ENCODE peak calls at places on chromosomes 4 and X, in eight cellular contexts. One of them, this sample, is unnamed.

GRCh38 chr4:11393551-11393950 is 35.1 kb downstream of the HS3ST1 start:
- DNase-seq in hepatocyte: no peak
- DNase-seq in bronchial epithelial cell: no peak
- DNase-seq in AG04450: no peak
- DNase-seq in heart left ventricle: no peak
- DNase-seq in adrenal gland: no peak
- DNase-seq in colonic mucosa: no peak
- DNase-seq in left ventricle myocardium inferior: no peak
- DNase-seq in this sample: no peak

GRCh38 chrX:2391869-2392606 is 108.7 kb downstream of the DHRSX start:
- DNase-seq in hepatocyte: peak; percentile 81
- DNase-seq in bronchial epithelial cell: peak; percentile 96
- DNase-seq in AG04450: peak; percentile 52
- DNase-seq in heart left ventricle: no peak
- DNase-seq in adrenal gland: peak; percentile 81
- DNase-seq in colonic mucosa: no peak
- DNase-seq in left ventricle myocardium inferior: no peak
- DNase-seq in this sample: peak; percentile 83

GRCh38 chr4:101271516-101271915 is 75.8 kb downstream of the PPP3CA start:
- DNase-seq in hepatocyte: no peak
- DNase-seq in bronchial epithelial cell: no peak
- DNase-seq in AG04450: no peak
- DNase-seq in heart left ventricle: no peak
- DNase-seq in adrenal gland: no peak
- DNase-seq in colonic mucosa: no peak
- DNase-seq in left ventricle myocardium inferior: no peak
- DNase-seq in this sample: no peak

GRCh38 chrX:119240356-119240755 is 4.3 kb downstream of the PGRMC1 start:
- DNase-seq in hepatocyte: no peak
- DNase-seq in bronchial epithelial cell: no peak
- DNase-seq in AG04450: no peak
- DNase-seq in heart left ventricle: no peak
- DNase-seq in adrenal gland: peak; percentile 20
- DNase-seq in colonic mucosa: no peak
- DNase-seq in left ventricle myocardium inferior: no peak
- DNase-seq in this sample: no peak

GRCh38 chr4:70993181-70994068 is at the start of gene DCK:
- DNase-seq in hepatocyte: peak; percentile 95
- DNase-seq in bronchial epithelial cell: peak; percentile 69
- DNase-seq in AG04450: peak; percentile 73
- DNase-seq in heart left ventricle: peak; percentile 95
- DNase-seq in adrenal gland: peak; percentile 89
- DNase-seq in colonic mucosa: peak; percentile 94
- DNase-seq in left ventricle myocardium inferior: peak; percentile 92
- DNase-seq in this sample: no peak

GRCh38 chrX:129842510-129843208 is 1.0 kb downstream of the ZDHHC9 start:
- DNase-seq in hepatocyte: peak; percentile 58
- DNase-seq in bronchial epithelial cell: peak; percentile 46
- DNase-seq in AG04450: no peak
- DNase-seq in heart left ventricle: peak; percentile 26
- DNase-seq in adrenal gland: peak; percentile 16
- DNase-seq in colonic mucosa: peak; percentile 70
- DNase-seq in left ventricle myocardium inferior: peak; percentile 18
- DNase-seq in this sample: no peak

GRCh38 chr4:112411781-112412281 is 104.1 kb downstream of the NEUROG2 start:
- DNase-seq in hepatocyte: no peak
- DNase-seq in bronchial epithelial cell: no peak
- DNase-seq in AG04450: no peak
- DNase-seq in heart left ventricle: peak; percentile 34
- DNase-seq in adrenal gland: no peak
- DNase-seq in colonic mucosa: no peak
- DNase-seq in left ventricle myocardium inferior: no peak
- DNase-seq in this sample: no peak

GRCh38 chrX:97984641-97985040 is 1100.9 kb downstream of the RPA4 start:
- DNase-seq in hepatocyte: no peak
- DNase-seq in bronchial epithelial cell: peak; percentile 85
- DNase-seq in AG04450: no peak
- DNase-seq in heart left ventricle: no peak
- DNase-seq in adrenal gland: no peak
- DNase-seq in colonic mucosa: no peak
- DNase-seq in left ventricle myocardium inferior: no peak
- DNase-seq in this sample: no peak

GRCh38 chr4:26298198-26298950 is 22.4 kb upstream of the RBPJ start:
- DNase-seq in hepatocyte: no peak
- DNase-seq in bronchial epithelial cell: no peak
- DNase-seq in AG04450: peak; percentile 58
- DNase-seq in heart left ventricle: no peak
- DNase-seq in adrenal gland: no peak
- DNase-seq in colonic mucosa: no peak
- DNase-seq in left ventricle myocardium inferior: no peak
- DNase-seq in this sample: no peak

GRCh38 chr4:101885574-101885973 is 95.0 kb downstream of the BANK1 start:
- DNase-seq in hepatocyte: peak; percentile 26
- DNase-seq in bronchial epithelial cell: peak; percentile 86
- DNase-seq in AG04450: no peak
- DNase-seq in heart left ventricle: no peak
- DNase-seq in adrenal gland: no peak
- DNase-seq in colonic mucosa: no peak
- DNase-seq in left ventricle myocardium inferior: no peak
- DNase-seq in this sample: no peak

GRCh38 chrX:68896581-68896980 is 67.8 kb downstream of the EFNB1 start:
- DNase-seq in hepatocyte: no peak
- DNase-seq in bronchial epithelial cell: no peak
- DNase-seq in AG04450: no peak
- DNase-seq in heart left ventricle: no peak
- DNase-seq in adrenal gland: no peak
- DNase-seq in colonic mucosa: no peak
- DNase-seq in left ventricle myocardium inferior: no peak
- DNase-seq in this sample: no peak

GRCh38 chrX:68894142-68894512 is 65.3 kb downstream of the EFNB1 start:
- DNase-seq in hepatocyte: no peak
- DNase-seq in bronchial epithelial cell: no peak
- DNase-seq in AG04450: no peak
- DNase-seq in heart left ventricle: peak; percentile 45
- DNase-seq in adrenal gland: no peak
- DNase-seq in colonic mucosa: no peak
- DNase-seq in left ventricle myocardium inferior: no peak
- DNase-seq in this sample: no peak

GRCh38 chrX:68892651-68893050 is 63.8 kb downstream of the EFNB1 start:
- DNase-seq in hepatocyte: no peak
- DNase-seq in bronchial epithelial cell: no peak
- DNase-seq in AG04450: no peak
- DNase-seq in heart left ventricle: no peak
- DNase-seq in adrenal gland: no peak
- DNase-seq in colonic mucosa: no peak
- DNase-seq in left ventricle myocardium inferior: no peak
- DNase-seq in this sample: no peak

GRCh38 chrX:68895339-68896250 is 66.8 kb downstream of the EFNB1 start:
- DNase-seq in hepatocyte: peak; percentile 73
- DNase-seq in bronchial epithelial cell: peak; percentile 74
- DNase-seq in AG04450: peak; percentile 13
- DNase-seq in heart left ventricle: peak; percentile 78
- DNase-seq in adrenal gland: peak; percentile 44
- DNase-seq in colonic mucosa: peak; percentile 66
- DNase-seq in left ventricle myocardium inferior: no peak
- DNase-seq in this sample: peak; percentile 52

DNA sequence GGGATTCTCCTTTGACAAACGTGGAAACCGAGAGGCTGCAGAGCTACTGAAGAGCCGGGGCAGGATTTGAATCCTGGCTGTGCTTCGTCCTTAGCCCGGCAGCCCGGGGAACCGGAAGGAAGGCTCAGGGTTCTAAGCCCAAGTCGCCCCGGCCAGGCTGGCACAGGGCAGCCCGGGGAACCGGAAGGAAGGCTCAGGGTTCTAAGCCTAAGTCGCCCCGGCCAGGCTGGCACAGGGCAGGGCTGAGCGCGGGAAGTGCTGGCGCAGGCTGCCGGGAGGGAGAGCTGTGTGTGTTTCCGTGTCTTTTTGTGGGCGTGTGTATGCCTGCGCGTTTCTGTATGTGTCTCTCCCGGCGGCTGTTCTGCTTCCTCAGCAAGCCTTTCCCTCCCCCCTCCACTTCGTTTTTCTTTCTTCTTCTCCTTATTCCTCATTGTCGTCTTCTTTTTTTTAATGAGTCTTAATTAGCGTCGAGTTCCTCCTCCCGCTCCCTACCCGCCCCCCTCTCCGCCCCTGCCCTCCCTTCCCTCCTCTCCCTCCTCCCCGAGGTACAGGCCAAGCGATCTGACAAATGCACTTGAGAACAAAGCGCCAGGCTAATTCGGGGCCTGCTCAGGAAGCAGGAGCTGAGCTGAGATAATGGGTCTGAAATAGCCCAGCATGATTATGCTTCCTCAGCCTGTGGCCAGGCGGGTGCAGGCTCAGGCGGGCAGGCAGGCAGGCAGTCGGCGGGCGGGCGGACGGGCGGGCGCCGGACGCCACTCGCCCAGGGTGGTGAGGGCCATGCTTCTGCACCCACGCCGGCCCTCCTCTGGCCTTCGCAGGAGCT is 65.9 kb downstream of the EFNB1 start:
- DNase-seq in hepatocyte: peak; percentile 60
- DNase-seq in bronchial epithelial cell: peak; percentile 62
- DNase-seq in AG04450: no peak
- DNase-seq in heart left ventricle: peak; percentile 84
- DNase-seq in adrenal gland: peak; percentile 42
- DNase-seq in colonic mucosa: peak; percentile 70
- DNase-seq in left ventricle myocardium inferior: peak; percentile 62
- DNase-seq in this sample: no peak
- H3K4me3 ChIP-seq in hepatocyte: no peak overlapping the region
- H3K4me3 ChIP-seq in bronchial epithelial cell: no peak overlapping the region
- H3K4me3 ChIP-seq in AG04450: no peak overlapping the region
- H3K4me3 ChIP-seq in heart left ventricle: peak overlapping the region; percentile 42
- H3K4me3 ChIP-seq in adrenal gland: no peak overlapping the region
- H3K4me3 ChIP-seq in colonic mucosa: peak overlapping the region; percentile 1
- H3K4me3 ChIP-seq in left ventricle myocardium inferior: peak overlapping the region; percentile 52
- H3K4me3 ChIP-seq in this sample: peak overlapping the region; percentile 23

GRCh38 chr4:157050561-157050960 is 25.4 kb upstream of the GLRB start:
- DNase-seq in hepatocyte: no peak
- DNase-seq in bronchial epithelial cell: no peak
- DNase-seq in AG04450: no peak
- DNase-seq in heart left ventricle: no peak
- DNase-seq in adrenal gland: no peak
- DNase-seq in colonic mucosa: no peak
- DNase-seq in left ventricle myocardium inferior: no peak
- DNase-seq in this sample: no peak
- TF ChIP-seq CTCF in hepatocyte: no peak
- TF ChIP-seq CTCF in bronchial epithelial cell: no peak
- TF ChIP-seq CTCF in AG04450: no peak
- TF ChIP-seq CTCF in heart left ventricle: no peak
- TF ChIP-seq CTCF in adrenal gland: no peak
- TF ChIP-seq CTCF in colonic mucosa: no peak
- TF ChIP-seq CTCF in left ventricle myocardium inferior: no peak
- TF ChIP-seq CTCF in this sample: no peak

DNA sequence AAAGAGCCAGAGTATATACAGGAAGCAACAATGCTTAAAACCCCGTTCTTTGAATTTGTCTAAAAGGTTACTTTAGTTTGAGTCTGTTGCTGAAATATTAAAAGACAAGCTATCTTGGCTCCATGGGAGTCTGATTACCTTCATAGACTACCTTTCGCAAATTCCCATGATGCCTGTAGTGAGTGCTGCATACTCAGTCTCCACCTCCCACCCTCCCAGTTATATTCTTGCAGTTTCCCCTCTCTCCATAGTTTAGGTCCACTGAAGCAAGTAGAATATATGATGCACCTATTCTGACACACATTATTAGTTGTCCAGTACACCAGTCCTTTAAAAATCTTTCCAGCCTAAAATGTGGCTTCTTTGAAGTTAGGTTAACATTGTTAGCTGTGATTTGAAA is 2.4 kb downstream of the CNKSR2 start:
- DNase-seq in hepatocyte: no peak
- DNase-seq in bronchial epithelial cell: no peak
- DNase-seq in AG04450: no peak
- DNase-seq in heart left ventricle: no peak
- DNase-seq in adrenal gland: no peak
- DNase-seq in colonic mucosa: no peak
- DNase-seq in left ventricle myocardium inferior: no peak
- DNase-seq in this sample: no peak
- H3K4me3 ChIP-seq in hepatocyte: no peak overlapping the region
- H3K4me3 ChIP-seq in bronchial epithelial cell: no peak overlapping the region
- H3K4me3 ChIP-seq in AG04450: no peak overlapping the region
- H3K4me3 ChIP-seq in heart left ventricle: no peak overlapping the region
- H3K4me3 ChIP-seq in adrenal gland: no peak overlapping the region
- H3K4me3 ChIP-seq in colonic mucosa: no peak overlapping the region
- H3K4me3 ChIP-seq in left ventricle myocardium inferior: no peak overlapping the region
- H3K4me3 ChIP-seq in this sample: no peak overlapping the region

GRCh38 chr4:189087981-189088380 is 852.7 kb upstream of the FRG1 start:
- DNase-seq in hepatocyte: no peak
- DNase-seq in bronchial epithelial cell: no peak
- DNase-seq in AG04450: no peak
- DNase-seq in heart left ventricle: no peak
- DNase-seq in adrenal gland: no peak
- DNase-seq in colonic mucosa: no peak
- DNase-seq in left ventricle myocardium inferior: no peak
- DNase-seq in this sample: peak; percentile 38

GRCh38 chr4:189088783-189089182 is 851.9 kb upstream of the FRG1 start:
- DNase-seq in hepatocyte: no peak
- DNase-seq in bronchial epithelial cell: no peak
- DNase-seq in AG04450: peak; percentile 36
- DNase-seq in heart left ventricle: no peak
- DNase-seq in adrenal gland: no peak
- DNase-seq in colonic mucosa: no peak
- DNase-seq in left ventricle myocardium inferior: no peak
- DNase-seq in this sample: no peak

GRCh38 chr4:189084671-189085070 is 856.0 kb upstream of the FRG1 start:
- DNase-seq in hepatocyte: no peak
- DNase-seq in bronchial epithelial cell: no peak
- DNase-seq in AG04450: no peak
- DNase-seq in heart left ventricle: no peak
- DNase-seq in adrenal gland: no peak
- DNase-seq in colonic mucosa: no peak
- DNase-seq in left ventricle myocardium inferior: no peak
- DNase-seq in this sample: no peak

GRCh38 chr4:189092596-189092995 is 848.1 kb upstream of the FRG1 start:
- DNase-seq in hepatocyte: no peak
- DNase-seq in bronchial epithelial cell: no peak
- DNase-seq in AG04450: no peak
- DNase-seq in heart left ventricle: no peak
- DNase-seq in adrenal gland: no peak
- DNase-seq in colonic mucosa: no peak
- DNase-seq in left ventricle myocardium inferior: no peak
- DNase-seq in this sample: no peak

DNA sequence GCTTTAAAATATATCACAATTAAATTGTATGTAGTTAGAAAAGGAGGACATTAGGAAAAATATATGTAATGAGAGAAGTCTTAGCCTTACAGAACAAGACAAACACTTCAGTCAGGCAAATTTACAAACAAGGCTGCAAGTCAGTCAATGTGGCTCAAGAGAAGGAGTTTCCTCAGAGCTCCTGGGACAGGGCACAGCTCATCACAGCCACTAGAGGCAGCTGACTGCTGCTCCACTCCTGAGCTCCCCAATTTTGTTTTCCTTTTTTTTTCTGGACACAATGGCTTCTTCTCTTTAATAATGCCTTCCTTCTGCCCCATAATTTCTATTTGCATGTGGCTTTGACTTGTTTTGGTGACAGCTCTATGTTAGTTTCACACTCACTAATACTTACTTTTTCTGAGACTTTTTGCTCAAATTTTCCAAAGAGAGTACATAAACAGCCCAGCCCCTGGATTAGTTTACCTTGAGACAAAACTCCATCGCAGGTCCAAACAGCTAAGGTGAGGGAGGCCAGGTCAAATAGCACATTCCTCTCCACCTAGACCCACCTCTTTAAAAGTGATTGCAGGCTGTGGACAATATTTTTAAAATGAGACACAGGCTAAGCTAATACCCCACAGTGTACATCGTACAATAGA is 850.4 kb upstream of the FRG1 start:
- DNase-seq in hepatocyte: peak; percentile 13
- DNase-seq in bronchial epithelial cell: peak; percentile 38
- DNase-seq in AG04450: no peak
- DNase-seq in heart left ventricle: no peak
- DNase-seq in adrenal gland: no peak
- DNase-seq in colonic mucosa: no peak
- DNase-seq in left ventricle myocardium inferior: no peak
- DNase-seq in this sample: no peak
- TF ChIP-seq CTCF in hepatocyte: peak; percentile 50
- TF ChIP-seq CTCF in bronchial epithelial cell: peak; percentile 89
- TF ChIP-seq CTCF in AG04450: peak; percentile 69
- TF ChIP-seq CTCF in heart left ventricle: no peak
- TF ChIP-seq CTCF in adrenal gland: peak; percentile 7
- TF ChIP-seq CTCF in colonic mucosa: no peak
- TF ChIP-seq CTCF in left ventricle myocardium inferior: peak; percentile 38
- TF ChIP-seq CTCF in this sample: peak; percentile 74